ENCODE peak calls at places on chromosome 12, in four cellular contexts. A is aorta, F is foreskin keratinocyte, R is ecto neural progenitor cell. P is an unnamed sample.

GRCh38 chr12:56257071-56257470 is 1.1 kb downstream of the ANKRD52 start:
- DNase-seq in A (peak; percentile 32), F (no peak), R (no peak), P (no peak)

GRCh38 chr12:42588981-42589464 is 523 bp downstream of the PRICKLE1 start:
- DNase-seq in A (peak; percentile 80), F (no peak), R (peak; percentile 85), P (peak; percentile 43)

GRCh38 chr12:67827820-67828383 is 161.3 kb upstream of the IFNG-AS1 start:
- DNase-seq in A (no peak), F (peak; percentile 96), R (no peak), P (peak; percentile 94)

GRCh38 chr12:93740721-93741120 is 63.5 kb downstream of the CRADD start:
- DNase-seq in A (no peak), F (no peak), R (no peak), P (no peak)

GRCh38 chr12:46818654-46819053 is 7.1 kb downstream of the SLC38A4 start:
- DNase-seq in A (no peak), F (no peak), R (no peak), P (no peak)

GRCh38 chr12:18382486-18382885 is 121.2 kb downstream of the PIK3C2G start:
- DNase-seq in A (no peak), F (no peak), R (no peak), P (no peak)

GRCh38 chr12:38956337-38956736 is 50.9 kb upstream of the CPNE8 start:
- DNase-seq in A (no peak), F (peak; percentile 1), R (no peak), P (peak; percentile 12)

GRCh38 chr12:50928392-50928791 is 24.0 kb upstream of the HIGD1C start:
- DNase-seq in A (no peak), F (no peak), R (no peak), P (no peak)

GRCh38 chr12:7966558-7966957 is 30.6 kb upstream of the SLC2A3 start:
- DNase-seq in A (no peak), F (no peak), R (no peak), P (no peak)

GRCh38 chr12:9347328-9348127 is 139.3 kb upstream of the PZP start:
- DNase-seq in A (no peak), F (peak; percentile 93), R (no peak), P (peak; percentile 67)

GRCh38 chr12:139585-139984 is 73.0 kb downstream of the IQSEC3 start:
- DNase-seq in A (no peak), F (no peak), R (no peak), P (no peak)

GRCh38 chr12:32226768-32227167 is 120.1 kb downstream of the BICD1 start:
- DNase-seq in A (no peak), F (no peak), R (no peak), P (no peak)

GRCh38 chr12:114013601-114014345 is 47.6 kb upstream of the RBM19 start:
- DNase-seq in A (no peak), F (no peak), R (peak; percentile 63), P (peak; percentile 18)

GRCh38 chr12:13044859-13045384 is 741 bp downstream of the FAM234B start:
- DNase-seq in A (no peak), F (peak; percentile 7), R (peak; percentile 52), P (peak; percentile 19)

GRCh38 chr12:123149088-123149827 is 1.6 kb downstream of the PITPNM2 start:
- DNase-seq in A (peak; percentile 70), F (no peak), R (no peak), P (no peak)

GRCh38 chr12:91811481-91812287 is 334.0 kb downstream of the BTG1 start:
- DNase-seq in A (peak; percentile 88), F (no peak), R (peak; percentile 76), P (peak; percentile 26)

GRCh38 chr12:95218164-95218851 is 701 bp downstream of the VEZT start:
- DNase-seq in A (no peak), F (peak; percentile 73), R (no peak), P (peak; percentile 79)

GRCh38 chr12:5437657-5438056 is 5.7 kb downstream of the NTF3 start:
- DNase-seq in A (no peak), F (no peak), R (no peak), P (no peak)

GRCh38 chr12:120247621-120248030 is 17.9 kb downstream of the PXN start:
- DNase-seq in A (no peak), F (peak; percentile 66), R (no peak), P (no peak)

GRCh38 chr12:113439606-113440030 is 17.4 kb downstream of the SDSL start:
- DNase-seq in A (no peak), F (no peak), R (peak; percentile 89), P (peak; percentile 41)

GRCh38 chr12:110107369-110108281 is 16.5 kb upstream of the IFT81 start:
- DNase-seq in A (peak; percentile 82), F (peak; percentile 53), R (no peak), P (peak; percentile 66)

GRCh38 chr12:107351716-107352115 is 258.4 kb upstream of the CRY1 start:
- DNase-seq in A (no peak), F (no peak), R (no peak), P (no peak)

GRCh38 chr12:20077618-20078017 is 290.7 kb upstream of the PDE3A start:
- DNase-seq in A (no peak), F (no peak), R (no peak), P (no peak)

GRCh38 chr12:95763809-95764253 is 26.7 kb downstream of the NTN4 start:
- DNase-seq in A (no peak), F (peak; percentile 78), R (no peak), P (peak; percentile 92)

GRCh38 chr12:26156996-26157395 is 32.2 kb upstream of the BHLHE41 start:
- DNase-seq in A (no peak), F (no peak), R (no peak), P (no peak)

GRCh38 chr12:121791671-121792496 is 1.6 kb downstream of the RHOF start:
- DNase-seq in A (no peak), F (no peak), R (no peak), P (no peak)

GRCh38 chr12:65905941-65906471 is 81.7 kb downstream of the HMGA2 start:
- DNase-seq in A (no peak), F (no peak), R (peak; percentile 58), P (no peak)

GRCh38 chr12:121786441-121786825 is 7.1 kb downstream of the RHOF start:
- DNase-seq in A (no peak), F (peak; percentile 97), R (no peak), P (peak; percentile 89)

GRCh38 chr12:2011641-2012607 is 7.7 kb upstream of the DCP1B start:
- DNase-seq in A (no peak), F (no peak), R (no peak), P (no peak)

GRCh38 chr12:93020225-93020997 is 91.3 kb upstream of the EEA1 start:
- DNase-seq in A (no peak), F (peak; percentile 9), R (no peak), P (no peak)

GRCh38 chr12:80314741-80315140 is 129.3 kb upstream of the PTPRQ start:
- DNase-seq in A (no peak), F (no peak), R (no peak), P (no peak)

GRCh38 chr12:6860116-6860515 is 7.2 kb upstream of the TPI1 start:
- DNase-seq in A (no peak), F (no peak), R (no peak), P (no peak)

GRCh38 chr12:94676011-94676709 is 25.8 kb upstream of the TMCC3 start:
- DNase-seq in A (no peak), F (no peak), R (no peak), P (no peak)

GRCh38 chr12:80175307-80175930 is 76.1 kb downstream of the OTOGL start:
- DNase-seq in A (no peak), F (no peak), R (no peak), P (no peak)

GRCh38 chr12:1918875-1919236 is 404 bp upstream of the CACNA2D4 start:
- DNase-seq in A (peak; percentile 55), F (no peak), R (no peak), P (no peak)

P was measured in RWPE1.